ENCODE peak calls at places on chromosomes 5 and 9, in seven cellular contexts. One of them, this sample, is unnamed. For H3K9me3, the result is how much of the 10 kb centered on the place peaks cover.

GRCh38 chr5:40784916-40785315 is 13.3 kb downstream of the PRKAA1 start:
- DNase-seq in neuronal stem cell: no peak
- DNase-seq in heart left ventricle: no peak
- DNase-seq in breast epithelium: no peak
- DNase-seq in SJCRH30: no peak
- DNase-seq in naive thymus-derived CD4-positive, alpha-beta T cell: no peak
- DNase-seq in cardiac muscle cell: no peak
- DNase-seq in this sample: no peak

GRCh38 chr5:66720776-66721175 is 124.6 kb downstream of the MAST4 start:
- DNase-seq in heart left ventricle: no peak
- DNase-seq in SJCRH30: no peak
- DNase-seq in neuronal stem cell: no peak
- DNase-seq in breast epithelium: no peak
- DNase-seq in cardiac muscle cell: no peak
- DNase-seq in naive thymus-derived CD4-positive, alpha-beta T cell: no peak
- DNase-seq in this sample: no peak

GRCh38 chr5:106262395-106262794 is 1408.3 kb downstream of the EFNA5 start:
- DNase-seq in heart left ventricle: no peak
- DNase-seq in neuronal stem cell: no peak
- DNase-seq in SJCRH30: no peak
- DNase-seq in cardiac muscle cell: no peak
- DNase-seq in breast epithelium: no peak
- DNase-seq in naive thymus-derived CD4-positive, alpha-beta T cell: no peak
- DNase-seq in this sample: no peak

GRCh38 chr5:159218595-159219023 is 9.3 kb upstream of the RNF145 start:
- DNase-seq in neuronal stem cell: no peak
- DNase-seq in breast epithelium: no peak
- DNase-seq in naive thymus-derived CD4-positive, alpha-beta T cell: no peak
- DNase-seq in cardiac muscle cell: no peak
- DNase-seq in SJCRH30: no peak
- DNase-seq in heart left ventricle: no peak
- DNase-seq in this sample: no peak

GRCh38 chr9:82949203-82949602 is 113.7 kb downstream of the RASEF start:
- DNase-seq in neuronal stem cell: no peak
- DNase-seq in breast epithelium: no peak
- DNase-seq in naive thymus-derived CD4-positive, alpha-beta T cell: no peak
- DNase-seq in heart left ventricle: no peak
- DNase-seq in SJCRH30: no peak
- DNase-seq in cardiac muscle cell: no peak
- DNase-seq in this sample: no peak

GRCh38 chr9:68683433-68683832 is 21.6 kb upstream of the PIP5K1B start:
- DNase-seq in cardiac muscle cell: no peak
- DNase-seq in neuronal stem cell: no peak
- DNase-seq in heart left ventricle: no peak
- DNase-seq in SJCRH30: no peak
- DNase-seq in naive thymus-derived CD4-positive, alpha-beta T cell: no peak
- DNase-seq in breast epithelium: no peak
- DNase-seq in this sample: no peak

GRCh38 chr5:87851603-87852002 is 417.0 kb downstream of the TMEM161B start:
- DNase-seq in cardiac muscle cell: no peak
- DNase-seq in naive thymus-derived CD4-positive, alpha-beta T cell: no peak
- DNase-seq in neuronal stem cell: no peak
- DNase-seq in breast epithelium: no peak
- DNase-seq in SJCRH30: no peak
- DNase-seq in heart left ventricle: no peak
- DNase-seq in this sample: no peak

GRCh38 chr5:92801921-92802320 is 779.1 kb downstream of the NR2F1-AS1 start:
- DNase-seq in SJCRH30: no peak
- DNase-seq in neuronal stem cell: no peak
- DNase-seq in heart left ventricle: no peak
- DNase-seq in naive thymus-derived CD4-positive, alpha-beta T cell: no peak
- DNase-seq in breast epithelium: no peak
- DNase-seq in cardiac muscle cell: peak
- DNase-seq in this sample: no peak

GRCh38 chr5:137833463-137833862 is 34.2 kb upstream of the MYOT start:
- DNase-seq in heart left ventricle: no peak
- DNase-seq in breast epithelium: no peak
- DNase-seq in neuronal stem cell: no peak
- DNase-seq in SJCRH30: no peak
- DNase-seq in naive thymus-derived CD4-positive, alpha-beta T cell: no peak
- DNase-seq in cardiac muscle cell: no peak
- DNase-seq in this sample: no peak

GRCh38 chr9:129253820-129254381 is 75.8 kb upstream of the IER5L start:
- DNase-seq in neuronal stem cell: no peak
- DNase-seq in heart left ventricle: peak
- DNase-seq in SJCRH30: no peak
- DNase-seq in naive thymus-derived CD4-positive, alpha-beta T cell: no peak
- DNase-seq in cardiac muscle cell: peak
- DNase-seq in breast epithelium: no peak
- DNase-seq in this sample: no peak

GRCh38 chr9:89794918-89795317 is 190.1 kb downstream of the GADD45G start:
- DNase-seq in cardiac muscle cell: no peak
- DNase-seq in SJCRH30: no peak
- DNase-seq in heart left ventricle: no peak
- DNase-seq in naive thymus-derived CD4-positive, alpha-beta T cell: no peak
- DNase-seq in neuronal stem cell: no peak
- DNase-seq in breast epithelium: no peak
- DNase-seq in this sample: no peak

GRCh38 chr9:69078581-69078980 is 43.0 kb downstream of the FXN start:
- DNase-seq in breast epithelium: peak
- DNase-seq in cardiac muscle cell: no peak
- DNase-seq in neuronal stem cell: no peak
- DNase-seq in naive thymus-derived CD4-positive, alpha-beta T cell: no peak
- DNase-seq in heart left ventricle: peak
- DNase-seq in SJCRH30: no peak
- DNase-seq in this sample: no peak

GRCh38 chr5:1380011-1380817 is 35.3 kb upstream of the CLPTM1L start:
- DNase-seq in heart left ventricle: peak
- DNase-seq in neuronal stem cell: peak
- DNase-seq in breast epithelium: peak
- DNase-seq in SJCRH30: no peak
- DNase-seq in naive thymus-derived CD4-positive, alpha-beta T cell: peak
- DNase-seq in cardiac muscle cell: peak
- DNase-seq in this sample: peak

GRCh38 chr9:4065054-4065453 is 234.8 kb downstream of the GLIS3 start:
- DNase-seq in heart left ventricle: no peak
- DNase-seq in cardiac muscle cell: no peak
- DNase-seq in naive thymus-derived CD4-positive, alpha-beta T cell: no peak
- DNase-seq in neuronal stem cell: no peak
- DNase-seq in breast epithelium: no peak
- DNase-seq in SJCRH30: no peak
- DNase-seq in this sample: no peak

GRCh38 chr5:50325237-50325832 is 115.8 kb downstream of the EMB start:
- DNase-seq in cardiac muscle cell: peak
- DNase-seq in breast epithelium: no peak
- DNase-seq in naive thymus-derived CD4-positive, alpha-beta T cell: peak
- DNase-seq in heart left ventricle: no peak
- DNase-seq in neuronal stem cell: no peak
- DNase-seq in SJCRH30: no peak
- DNase-seq in this sample: no peak

GRCh38 chr5:72503888-72504491 is 3.2 kb downstream of the ZNF366 start:
- DNase-seq in neuronal stem cell: no peak
- DNase-seq in naive thymus-derived CD4-positive, alpha-beta T cell: no peak
- DNase-seq in heart left ventricle: no peak
- DNase-seq in cardiac muscle cell: no peak
- DNase-seq in SJCRH30: no peak
- DNase-seq in breast epithelium: no peak
- DNase-seq in this sample: no peak

GRCh38 chr9:105291938-105292337 is 47.5 kb downstream of the SLC44A1 start:
- DNase-seq in neuronal stem cell: no peak
- DNase-seq in naive thymus-derived CD4-positive, alpha-beta T cell: no peak
- DNase-seq in SJCRH30: no peak
- DNase-seq in cardiac muscle cell: peak
- DNase-seq in heart left ventricle: no peak
- DNase-seq in breast epithelium: no peak
- DNase-seq in this sample: no peak

GRCh38 chr5:29321591-29321990 is 1871.9 kb upstream of the CDH6 start:
- DNase-seq in breast epithelium: no peak
- DNase-seq in naive thymus-derived CD4-positive, alpha-beta T cell: no peak
- DNase-seq in heart left ventricle: no peak
- DNase-seq in SJCRH30: no peak
- DNase-seq in neuronal stem cell: no peak
- DNase-seq in cardiac muscle cell: no peak
- DNase-seq in this sample: no peak

GRCh38 chr5:56522972-56523371 is 289.8 kb upstream of the ANKRD55 start:
- DNase-seq in cardiac muscle cell: no peak
- DNase-seq in breast epithelium: no peak
- DNase-seq in naive thymus-derived CD4-positive, alpha-beta T cell: no peak
- DNase-seq in heart left ventricle: peak
- DNase-seq in neuronal stem cell: no peak
- DNase-seq in SJCRH30: no peak
- DNase-seq in this sample: no peak

GRCh38 chr9:124489222-124489621 is 18.0 kb downstream of the NR5A1 start:
- DNase-seq in heart left ventricle: no peak
- DNase-seq in naive thymus-derived CD4-positive, alpha-beta T cell: no peak
- DNase-seq in neuronal stem cell: no peak
- DNase-seq in SJCRH30: no peak
- DNase-seq in breast epithelium: no peak
- DNase-seq in cardiac muscle cell: no peak
- DNase-seq in this sample: no peak

GRCh38 chr9:16092142-16092541 is 539.3 kb downstream of the CCDC171 start:
- DNase-seq in heart left ventricle: no peak
- DNase-seq in naive thymus-derived CD4-positive, alpha-beta T cell: no peak
- DNase-seq in cardiac muscle cell: no peak
- DNase-seq in breast epithelium: no peak
- DNase-seq in SJCRH30: peak
- DNase-seq in neuronal stem cell: no peak
- DNase-seq in this sample: no peak
- H3K9me3 ChIP-seq in heart left ventricle: under half
- H3K9me3 ChIP-seq in naive thymus-derived CD4-positive, alpha-beta T cell: under half
- H3K9me3 ChIP-seq in cardiac muscle cell: under half
- H3K9me3 ChIP-seq in breast epithelium: under half
- H3K9me3 ChIP-seq in SJCRH30: under half
- H3K9me3 ChIP-seq in neuronal stem cell: under half
- H3K9me3 ChIP-seq in this sample: under half

GRCh38 chr9:25505644-25506043 is 172.6 kb downstream of the TUSC1 start:
- DNase-seq in neuronal stem cell: no peak
- DNase-seq in breast epithelium: no peak
- DNase-seq in SJCRH30: no peak
- DNase-seq in cardiac muscle cell: no peak
- DNase-seq in heart left ventricle: no peak
- DNase-seq in naive thymus-derived CD4-positive, alpha-beta T cell: no peak
- DNase-seq in this sample: no peak
- H3K9me3 ChIP-seq in neuronal stem cell: under half
- H3K9me3 ChIP-seq in breast epithelium: under half
- H3K9me3 ChIP-seq in SJCRH30: under half
- H3K9me3 ChIP-seq in cardiac muscle cell: under half
- H3K9me3 ChIP-seq in heart left ventricle: under half
- H3K9me3 ChIP-seq in naive thymus-derived CD4-positive, alpha-beta T cell: under half
- H3K9me3 ChIP-seq in this sample: under half

GRCh38 chr9:135101068-135101410 is 13.6 kb downstream of the OLFM1 start:
- DNase-seq in SJCRH30: no peak
- DNase-seq in neuronal stem cell: no peak
- DNase-seq in heart left ventricle: no peak
- DNase-seq in cardiac muscle cell: no peak
- DNase-seq in naive thymus-derived CD4-positive, alpha-beta T cell: no peak
- DNase-seq in breast epithelium: no peak
- DNase-seq in this sample: no peak
- H3K9me3 ChIP-seq in SJCRH30: under half
- H3K9me3 ChIP-seq in neuronal stem cell: under half
- H3K9me3 ChIP-seq in heart left ventricle: under half
- H3K9me3 ChIP-seq in cardiac muscle cell: under half
- H3K9me3 ChIP-seq in naive thymus-derived CD4-positive, alpha-beta T cell: under half
- H3K9me3 ChIP-seq in breast epithelium: under half
- H3K9me3 ChIP-seq in this sample: under half

GRCh38 chr5:124173386-124173785 is 573.1 kb downstream of the ZNF608 start:
- DNase-seq in SJCRH30: no peak
- DNase-seq in cardiac muscle cell: no peak
- DNase-seq in breast epithelium: no peak
- DNase-seq in naive thymus-derived CD4-positive, alpha-beta T cell: no peak
- DNase-seq in heart left ventricle: no peak
- DNase-seq in neuronal stem cell: no peak
- DNase-seq in this sample: no peak
- H3K9me3 ChIP-seq in SJCRH30: under half
- H3K9me3 ChIP-seq in cardiac muscle cell: under half
- H3K9me3 ChIP-seq in breast epithelium: under half
- H3K9me3 ChIP-seq in naive thymus-derived CD4-positive, alpha-beta T cell: under half
- H3K9me3 ChIP-seq in heart left ventricle: under half
- H3K9me3 ChIP-seq in neuronal stem cell: under half
- H3K9me3 ChIP-seq in this sample: under half

DNA sequence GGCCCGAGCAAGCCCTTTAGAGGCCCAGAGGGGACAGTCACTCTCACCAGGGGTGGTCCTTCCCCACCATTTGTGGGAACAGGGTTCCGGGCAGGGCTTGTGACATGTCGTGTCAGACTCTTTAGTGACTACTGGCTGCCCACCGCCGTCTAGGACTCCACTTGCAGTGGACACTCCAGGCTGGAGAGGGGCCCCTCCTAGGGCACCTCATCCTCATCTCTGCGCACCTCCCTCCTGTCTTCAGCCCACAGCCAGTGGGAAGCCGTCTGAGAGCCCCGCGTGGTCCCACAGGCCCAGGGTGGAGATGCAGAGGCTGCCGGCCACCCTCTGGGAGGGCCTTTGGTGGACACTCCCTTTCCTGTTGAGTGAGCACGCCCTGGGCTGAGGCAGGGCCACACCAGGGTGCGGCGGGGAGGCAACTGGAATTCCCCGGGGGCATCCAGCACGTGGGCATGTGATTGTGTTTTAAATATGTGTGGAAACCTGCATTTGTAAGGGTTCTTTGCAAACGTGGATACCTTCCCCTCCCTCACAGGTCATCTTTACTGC is 80.5 kb downstream of the IRX2 start:
- DNase-seq in naive thymus-derived CD4-positive, alpha-beta T cell: no peak
- DNase-seq in neuronal stem cell: no peak
- DNase-seq in cardiac muscle cell: no peak
- DNase-seq in SJCRH30: no peak
- DNase-seq in breast epithelium: no peak
- DNase-seq in heart left ventricle: no peak
- DNase-seq in this sample: no peak
- H3K9me3 ChIP-seq in naive thymus-derived CD4-positive, alpha-beta T cell: under half
- H3K9me3 ChIP-seq in neuronal stem cell: under half
- H3K9me3 ChIP-seq in cardiac muscle cell: under half
- H3K9me3 ChIP-seq in SJCRH30: under half
- H3K9me3 ChIP-seq in breast epithelium: under half
- H3K9me3 ChIP-seq in heart left ventricle: under half
- H3K9me3 ChIP-seq in this sample: under half

GRCh38 chr5:151408633-151409243 is 38.7 kb upstream of the SLC36A1 start:
- DNase-seq in heart left ventricle: no peak
- DNase-seq in breast epithelium: no peak
- DNase-seq in naive thymus-derived CD4-positive, alpha-beta T cell: no peak
- DNase-seq in neuronal stem cell: no peak
- DNase-seq in cardiac muscle cell: no peak
- DNase-seq in SJCRH30: no peak
- DNase-seq in this sample: no peak

GRCh38 chr5:151406322-151406947 is 41.0 kb upstream of the SLC36A1 start:
- DNase-seq in naive thymus-derived CD4-positive, alpha-beta T cell: no peak
- DNase-seq in neuronal stem cell: no peak
- DNase-seq in cardiac muscle cell: peak
- DNase-seq in breast epithelium: no peak
- DNase-seq in heart left ventricle: no peak
- DNase-seq in SJCRH30: no peak
- DNase-seq in this sample: no peak

GRCh38 chr5:151405334-151405872 is 42.0 kb upstream of the SLC36A1 start:
- DNase-seq in SJCRH30: no peak
- DNase-seq in naive thymus-derived CD4-positive, alpha-beta T cell: no peak
- DNase-seq in neuronal stem cell: no peak
- DNase-seq in cardiac muscle cell: no peak
- DNase-seq in breast epithelium: no peak
- DNase-seq in heart left ventricle: no peak
- DNase-seq in this sample: no peak
- H3K9me3 ChIP-seq in SJCRH30: under half
- H3K9me3 ChIP-seq in naive thymus-derived CD4-positive, alpha-beta T cell: under half
- H3K9me3 ChIP-seq in neuronal stem cell: under half
- H3K9me3 ChIP-seq in cardiac muscle cell: under half
- H3K9me3 ChIP-seq in breast epithelium: under half
- H3K9me3 ChIP-seq in heart left ventricle: under half
- H3K9me3 ChIP-seq in this sample: under half